ENCODE peak calls at places on chromosomes 16 and 17, in seven cellular contexts. One of them, this sample, is unnamed.

GRCh38 chr16:25063102-25063501 is 47.9 kb upstream of the ARHGAP17 start:
- DNase-seq in HS-5: no peak
- DNase-seq in SK-MEL-5: no peak
- DNase-seq in neural progenitor cell: no peak
- DNase-seq in NCI-H2029: no peak
- DNase-seq in mesothelial cell of epicardium: no peak
- DNase-seq in germinal center: no peak
- DNase-seq in this sample: no peak

GRCh38 chr17:951388-952132 is 28.0 kb downstream of the NXN start:
- DNase-seq in HS-5: peak
- DNase-seq in SK-MEL-5: no peak
- DNase-seq in neural progenitor cell: peak
- DNase-seq in NCI-H2029: no peak
- DNase-seq in mesothelial cell of epicardium: no peak
- DNase-seq in germinal center: no peak
- DNase-seq in this sample: peak

GRCh38 chr16:72434159-72434558 is 262.2 kb upstream of the PMFBP1 start:
- DNase-seq in HS-5: no peak
- DNase-seq in SK-MEL-5: no peak
- DNase-seq in neural progenitor cell: no peak
- DNase-seq in NCI-H2029: no peak
- DNase-seq in mesothelial cell of epicardium: no peak
- DNase-seq in germinal center: no peak
- DNase-seq in this sample: peak

GRCh38 chr16:47053895-47054294 is 80.4 kb upstream of the DNAJA2 start:
- DNase-seq in HS-5: no peak
- DNase-seq in SK-MEL-5: no peak
- DNase-seq in neural progenitor cell: no peak
- DNase-seq in NCI-H2029: no peak
- DNase-seq in mesothelial cell of epicardium: no peak
- DNase-seq in germinal center: no peak
- DNase-seq in this sample: no peak

GRCh38 chr16:287298-287811 is 4.4 kb downstream of the PDIA2 start:
- DNase-seq in HS-5: no peak
- DNase-seq in SK-MEL-5: no peak
- DNase-seq in neural progenitor cell: no peak
- DNase-seq in NCI-H2029: peak
- DNase-seq in mesothelial cell of epicardium: no peak
- DNase-seq in germinal center: no peak
- DNase-seq in this sample: no peak

GRCh38 chr16:5060073-5060641 is 5.6 kb downstream of the C16orf89 start:
- DNase-seq in HS-5: no peak
- DNase-seq in SK-MEL-5: no peak
- DNase-seq in neural progenitor cell: no peak
- DNase-seq in NCI-H2029: no peak
- DNase-seq in mesothelial cell of epicardium: no peak
- DNase-seq in germinal center: no peak
- DNase-seq in this sample: no peak

GRCh38 chr16:19683453-19684236 is 34.4 kb downstream of the KNOP1 start:
- DNase-seq in HS-5: no peak
- DNase-seq in SK-MEL-5: no peak
- DNase-seq in neural progenitor cell: no peak
- DNase-seq in NCI-H2029: no peak
- DNase-seq in mesothelial cell of epicardium: no peak
- DNase-seq in germinal center: no peak
- DNase-seq in this sample: no peak

GRCh38 chr17:47621293-47622178 is 28.2 kb upstream of the KPNB1 start:
- DNase-seq in HS-5: peak
- DNase-seq in SK-MEL-5: peak
- DNase-seq in neural progenitor cell: peak
- DNase-seq in NCI-H2029: no peak
- DNase-seq in mesothelial cell of epicardium: no peak
- DNase-seq in germinal center: no peak
- DNase-seq in this sample: peak

GRCh38 chr16:79599837-79600635 is 501 bp downstream of the MAF start:
- DNase-seq in HS-5: no peak
- DNase-seq in SK-MEL-5: peak
- DNase-seq in neural progenitor cell: peak
- DNase-seq in NCI-H2029: peak
- DNase-seq in mesothelial cell of epicardium: peak
- DNase-seq in germinal center: peak
- DNase-seq in this sample: no peak

GRCh38 chr17:48068491-48068961 is 20.4 kb downstream of the NFE2L1 start:
- DNase-seq in HS-5: peak
- DNase-seq in SK-MEL-5: peak
- DNase-seq in neural progenitor cell: no peak
- DNase-seq in NCI-H2029: no peak
- DNase-seq in mesothelial cell of epicardium: no peak
- DNase-seq in germinal center: peak
- DNase-seq in this sample: no peak

GRCh38 chr17:58591455-58591854 is 77.0 kb upstream of the MTMR4 start:
- DNase-seq in HS-5: no peak
- DNase-seq in SK-MEL-5: peak
- DNase-seq in neural progenitor cell: no peak
- DNase-seq in NCI-H2029: no peak
- DNase-seq in mesothelial cell of epicardium: no peak
- DNase-seq in germinal center: no peak
- DNase-seq in this sample: no peak

GRCh38 chr16:16143941-16144340 is 79.4 kb downstream of the ABCC6 start:
- DNase-seq in HS-5: no peak
- DNase-seq in SK-MEL-5: no peak
- DNase-seq in neural progenitor cell: no peak
- DNase-seq in NCI-H2029: no peak
- DNase-seq in mesothelial cell of epicardium: no peak
- DNase-seq in germinal center: no peak
- DNase-seq in this sample: no peak

GRCh38 chr16:27270389-27270788 is 1.8 kb upstream of the NSMCE1 start:
- DNase-seq in HS-5: no peak
- DNase-seq in SK-MEL-5: no peak
- DNase-seq in neural progenitor cell: no peak
- DNase-seq in NCI-H2029: no peak
- DNase-seq in mesothelial cell of epicardium: no peak
- DNase-seq in germinal center: no peak
- DNase-seq in this sample: no peak

GRCh38 chr17:28395426-28395825 is 10.6 kb downstream of the SLC46A1 start:
- DNase-seq in HS-5: no peak
- DNase-seq in SK-MEL-5: no peak
- DNase-seq in neural progenitor cell: no peak
- DNase-seq in NCI-H2029: no peak
- DNase-seq in mesothelial cell of epicardium: no peak
- DNase-seq in germinal center: no peak
- DNase-seq in this sample: no peak

GRCh38 chr17:3818786-3819185 is 17.8 kb upstream of the ITGAE start:
- DNase-seq in HS-5: no peak
- DNase-seq in SK-MEL-5: no peak
- DNase-seq in neural progenitor cell: no peak
- DNase-seq in NCI-H2029: no peak
- DNase-seq in mesothelial cell of epicardium: no peak
- DNase-seq in germinal center: peak
- DNase-seq in this sample: no peak

GRCh38 chr17:68963958-68964357 is 8.8 kb upstream of the ABCA8 start:
- DNase-seq in HS-5: no peak
- DNase-seq in SK-MEL-5: no peak
- DNase-seq in neural progenitor cell: no peak
- DNase-seq in NCI-H2029: no peak
- DNase-seq in mesothelial cell of epicardium: no peak
- DNase-seq in germinal center: no peak
- DNase-seq in this sample: no peak

GRCh38 chr17:9971991-9972390 is 66.9 kb upstream of the RCVRN start:
- DNase-seq in HS-5: no peak
- DNase-seq in SK-MEL-5: no peak
- DNase-seq in neural progenitor cell: no peak
- DNase-seq in NCI-H2029: no peak
- DNase-seq in mesothelial cell of epicardium: no peak
- DNase-seq in germinal center: no peak
- DNase-seq in this sample: no peak

GRCh38 chr17:57407287-57408063 is 151.2 kb downstream of the MSI2 start:
- DNase-seq in HS-5: no peak
- DNase-seq in SK-MEL-5: peak
- DNase-seq in neural progenitor cell: peak
- DNase-seq in NCI-H2029: peak
- DNase-seq in mesothelial cell of epicardium: no peak
- DNase-seq in germinal center: no peak
- DNase-seq in this sample: no peak

GRCh38 chr17:12365805-12366204 is 299.9 kb upstream of the MYOCD start:
- DNase-seq in HS-5: no peak
- DNase-seq in SK-MEL-5: no peak
- DNase-seq in neural progenitor cell: no peak
- DNase-seq in NCI-H2029: no peak
- DNase-seq in mesothelial cell of epicardium: no peak
- DNase-seq in germinal center: no peak
- DNase-seq in this sample: no peak

GRCh38 chr17:6654816-6655731 is 3.5 kb downstream of the C17orf100 start:
- DNase-seq in HS-5: no peak
- DNase-seq in SK-MEL-5: no peak
- DNase-seq in neural progenitor cell: peak
- DNase-seq in NCI-H2029: peak
- DNase-seq in mesothelial cell of epicardium: no peak
- DNase-seq in germinal center: peak
- DNase-seq in this sample: no peak

GRCh38 chr17:44178133-44178532 is 7.6 kb downstream of the ASB16 start:
- DNase-seq in HS-5: no peak
- DNase-seq in SK-MEL-5: no peak
- DNase-seq in neural progenitor cell: no peak
- DNase-seq in NCI-H2029: no peak
- DNase-seq in mesothelial cell of epicardium: no peak
- DNase-seq in germinal center: no peak
- DNase-seq in this sample: no peak

GRCh38 chr17:74757931-74758845 is 9.8 kb downstream of the NHERF1 start:
- DNase-seq in HS-5: no peak
- DNase-seq in SK-MEL-5: no peak
- DNase-seq in neural progenitor cell: no peak
- DNase-seq in NCI-H2029: no peak
- DNase-seq in mesothelial cell of epicardium: no peak
- DNase-seq in germinal center: no peak
- DNase-seq in this sample: no peak

GRCh38 chr16:70653406-70653805 is 7.0 kb downstream of the IL34 start:
- DNase-seq in HS-5: no peak
- DNase-seq in SK-MEL-5: no peak
- DNase-seq in neural progenitor cell: no peak
- DNase-seq in NCI-H2029: no peak
- DNase-seq in mesothelial cell of epicardium: no peak
- DNase-seq in germinal center: no peak
- DNase-seq in this sample: no peak